ENCODE peak calls at places on chromosome 5, in ten cellular contexts. B, T, X, M, Q, O, V, S, D and E are unnamed samples.

GRCh38 chr5:174045470-174046025 is at the start of gene NSG2:
- DNase-seq in B (peak; percentile 72), T (peak; percentile 79), X (peak; percentile 73), M (peak; percentile 96), Q (peak; percentile 75), O (peak; percentile 95), V (peak; percentile 74), S (peak; percentile 77), D (peak; percentile 83), E (peak; percentile 60)

GRCh38 chr5:78405820-78406750 is 45.7 kb downstream of the SCAMP1 start:
- DNase-seq in B (peak; percentile 33), T (no peak), X (no peak), M (peak; percentile 34), Q (peak; percentile 76), O (peak; percentile 57), V (peak; percentile 28), S (no peak), D (no peak), E (peak; percentile 86)

GRCh38 chr5:87308024-87308423 is 40.3 kb downstream of the RASA1 start:
- DNase-seq in B (no peak), T (no peak), X (no peak), M (no peak), Q (no peak), O (no peak), V (peak; percentile 24), S (no peak), D (no peak), E (no peak)

GRCh38 chr5:43514471-43514815 is 505 bp downstream of the C5orf34 start:
- DNase-seq in B (peak; percentile 49), T (no peak), X (no peak), M (peak; percentile 76), Q (peak; percentile 87), O (peak; percentile 83), V (no peak), S (no peak), D (no peak), E (peak; percentile 91)

GRCh38 chr5:142922223-142922952 is 152.2 kb downstream of the ARHGAP26 start:
- DNase-seq in B (peak; percentile 38), T (no peak), X (no peak), M (peak; percentile 66), Q (peak; percentile 77), O (peak; percentile 79), V (peak; percentile 26), S (no peak), D (no peak), E (peak; percentile 75)

GRCh38 chr5:132497488-132497997 is 7.0 kb upstream of the IRF1 start:
- DNase-seq in B (peak; percentile 92), T (no peak), X (peak; percentile 65), M (peak; percentile 97), Q (peak; percentile 95), O (peak; percentile 89), V (no peak), S (peak; percentile 81), D (peak; percentile 65), E (peak; percentile 73)

GRCh38 chr5:106288977-106289376 is 1381.8 kb downstream of the EFNA5 start:
- DNase-seq in B (no peak), T (no peak), X (no peak), M (peak; percentile 15), Q (peak; percentile 63), O (peak; percentile 13), V (no peak), S (no peak), D (no peak), E (peak; percentile 77)

GRCh38 chr5:63145167-63145566 is 566.5 kb downstream of the LRRC70 start:
- DNase-seq in B (no peak), T (no peak), X (no peak), M (peak; percentile 27), Q (no peak), O (no peak), V (no peak), S (no peak), D (no peak), E (no peak)

GRCh38 chr5:76663573-76663972 is 40.4 kb upstream of the F2RL2 start:
- DNase-seq in B (no peak), T (no peak), X (no peak), M (no peak), Q (no peak), O (no peak), V (no peak), S (no peak), D (no peak), E (no peak)

GRCh38 chr5:17312358-17312757 is 94.9 kb downstream of the BASP1 start:
- DNase-seq in B (peak; percentile 31), T (no peak), X (no peak), M (no peak), Q (no peak), O (peak; percentile 41), V (no peak), S (no peak), D (no peak), E (no peak)

GRCh38 chr5:116075117-116075910 is 9.5 kb upstream of the COMMD10 start:
- DNase-seq in B (no peak), T (no peak), X (peak; percentile 10), M (no peak), Q (no peak), O (no peak), V (peak; percentile 30), S (no peak), D (no peak), E (no peak)

GRCh38 chr5:61301345-61301744 is 30.7 kb upstream of the ZSWIM6 start:
- DNase-seq in B (no peak), T (no peak), X (no peak), M (peak; percentile 83), Q (peak; percentile 88), O (peak; percentile 89), V (no peak), S (no peak), D (no peak), E (no peak)
- TF ChIP-seq CTCF in B (no peak), T (no peak), X (no peak), M (peak; percentile 34), Q (peak; percentile 21), O (peak; percentile 42), V (no peak), S (no peak), D (no peak), E (no peak)

GRCh38 chr5:179185256-179186091 is 125.3 kb downstream of the ZNF354C start:
- DNase-seq in B (no peak), T (no peak), X (no peak), M (no peak), Q (no peak), O (peak; percentile 26), V (no peak), S (no peak), D (no peak), E (no peak)
- H3K4me3 ChIP-seq in B (no peak overlapping the region), T (no peak overlapping the region), X (no peak overlapping the region), M (no peak overlapping the region), Q (no peak overlapping the region), O (no peak overlapping the region), V (no peak overlapping the region), S (no peak overlapping the region), D (no peak overlapping the region), E (no peak overlapping the region)

GRCh38 chr5:9892696-9893095 is 262.5 kb upstream of the TAS2R1 start:
- DNase-seq in B (no peak), T (no peak), X (no peak), M (no peak), Q (no peak), O (no peak), V (no peak), S (no peak), D (no peak), E (no peak)

GRCh38 chr5:9894571-9895304 is 264.6 kb upstream of the TAS2R1 start:
- DNase-seq in B (no peak), T (no peak), X (no peak), M (no peak), Q (no peak), O (no peak), V (no peak), S (no peak), D (no peak), E (no peak)

GRCh38 chr5:9898319-9898718 is 268.2 kb upstream of the TAS2R1 start:
- DNase-seq in B (peak; percentile 8), T (no peak), X (peak; percentile 41), M (peak; percentile 68), Q (peak; percentile 49), O (peak; percentile 68), V (no peak), S (no peak), D (peak; percentile 25), E (peak; percentile 59)

GRCh38 chr5:9889511-9889910 is 259.4 kb upstream of the TAS2R1 start:
- DNase-seq in B (no peak), T (no peak), X (no peak), M (no peak), Q (no peak), O (no peak), V (no peak), S (no peak), D (no peak), E (no peak)

GRCh38 chr5:9895305-9895650 is 265.1 kb upstream of the TAS2R1 start:
- DNase-seq in B (no peak), T (no peak), X (no peak), M (no peak), Q (no peak), O (peak; percentile 56), V (no peak), S (no peak), D (no peak), E (no peak)
- TF ChIP-seq CTCF in B (no peak), T (no peak), X (no peak), M (no peak), Q (no peak), O (no peak), V (no peak), S (no peak), D (no peak), E (no peak)

DNA sequence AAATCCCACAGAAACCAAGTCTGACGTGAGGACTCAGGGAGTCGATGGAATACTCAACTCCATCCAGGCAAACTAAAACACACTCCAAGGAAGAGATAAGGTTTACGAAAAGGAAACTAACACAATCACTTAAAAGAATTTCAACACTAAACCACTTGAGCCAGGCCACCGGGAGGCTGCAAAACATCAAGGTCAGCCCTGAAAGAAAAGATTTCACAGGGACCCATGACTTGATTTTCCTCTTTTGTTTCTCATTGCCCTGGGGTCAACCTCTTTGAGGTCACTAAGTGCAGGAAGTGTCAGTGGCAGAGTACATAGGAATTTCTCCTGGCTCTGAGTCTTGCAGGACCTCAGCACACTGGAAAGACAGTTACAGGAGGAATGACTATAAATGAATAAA is 77.8 kb upstream of the TARS1 start:
- DNase-seq in B (no peak), T (no peak), X (no peak), M (peak; percentile 90), Q (peak; percentile 71), O (peak; percentile 55), V (no peak), S (peak; percentile 36), D (peak; percentile 16), E (no peak)
- H3K4me3 ChIP-seq in B (no peak overlapping the region), T (no peak overlapping the region), X (no peak overlapping the region), M (no peak overlapping the region), Q (no peak overlapping the region), O (no peak overlapping the region), V (no peak overlapping the region), S (no peak overlapping the region), D (no peak overlapping the region), E (no peak overlapping the region)